ENCODE peak calls at places on chromosome 11, in nine cellular contexts. One of them, this sample, is unnamed.

GRCh38 chr11:117820516-117820915 is 4.0 kb downstream of the FXYD2 start:
- DNase-seq in HCT116: no peak
- DNase-seq in kidney: peak
- DNase-seq in AG09309: no peak
- DNase-seq in epithelial cell of esophagus: no peak
- DNase-seq in brain microvascular endothelial cell: no peak
- DNase-seq in pancreas: no peak
- DNase-seq in dorsolateral prefrontal cortex: no peak
- DNase-seq in IMR-90: no peak
- DNase-seq in this sample: no peak

GRCh38 chr11:44623321-44623715 is 57.9 kb downstream of the CD82 start:
- DNase-seq in kidney: no peak
- DNase-seq in IMR-90: no peak
- DNase-seq in HCT116: no peak
- DNase-seq in epithelial cell of esophagus: no peak
- DNase-seq in dorsolateral prefrontal cortex: no peak
- DNase-seq in AG09309: no peak
- DNase-seq in brain microvascular endothelial cell: no peak
- DNase-seq in pancreas: no peak
- DNase-seq in this sample: no peak

GRCh38 chr11:82790723-82791487 is 57.2 kb upstream of the FAM181B start:
- DNase-seq in epithelial cell of esophagus: no peak
- DNase-seq in pancreas: no peak
- DNase-seq in dorsolateral prefrontal cortex: no peak
- DNase-seq in HCT116: no peak
- DNase-seq in AG09309: no peak
- DNase-seq in kidney: no peak
- DNase-seq in brain microvascular endothelial cell: no peak
- DNase-seq in IMR-90: no peak
- DNase-seq in this sample: no peak

GRCh38 chr11:47551086-47551485 is 1.8 kb downstream of the CELF1 start:
- DNase-seq in epithelial cell of esophagus: peak
- DNase-seq in brain microvascular endothelial cell: no peak
- DNase-seq in IMR-90: peak
- DNase-seq in pancreas: no peak
- DNase-seq in HCT116: no peak
- DNase-seq in AG09309: no peak
- DNase-seq in dorsolateral prefrontal cortex: no peak
- DNase-seq in kidney: no peak
- DNase-seq in this sample: peak

GRCh38 chr11:120255519-120255866 is 15.6 kb downstream of the POU2F3 start:
- DNase-seq in dorsolateral prefrontal cortex: no peak
- DNase-seq in AG09309: no peak
- DNase-seq in HCT116: no peak
- DNase-seq in IMR-90: no peak
- DNase-seq in epithelial cell of esophagus: no peak
- DNase-seq in pancreas: no peak
- DNase-seq in brain microvascular endothelial cell: no peak
- DNase-seq in kidney: no peak
- DNase-seq in this sample: no peak

GRCh38 chr11:119149371-119150275 is 771 bp downstream of the ABCG4 start:
- DNase-seq in kidney: peak
- DNase-seq in HCT116: no peak
- DNase-seq in epithelial cell of esophagus: no peak
- DNase-seq in brain microvascular endothelial cell: no peak
- DNase-seq in AG09309: no peak
- DNase-seq in dorsolateral prefrontal cortex: no peak
- DNase-seq in pancreas: no peak
- DNase-seq in IMR-90: no peak
- DNase-seq in this sample: no peak

GRCh38 chr11:93073508-93074280 is 104.2 kb downstream of the MTNR1B start:
- DNase-seq in epithelial cell of esophagus: no peak
- DNase-seq in dorsolateral prefrontal cortex: no peak
- DNase-seq in AG09309: no peak
- DNase-seq in kidney: no peak
- DNase-seq in IMR-90: no peak
- DNase-seq in brain microvascular endothelial cell: no peak
- DNase-seq in pancreas: no peak
- DNase-seq in HCT116: no peak
- DNase-seq in this sample: no peak

GRCh38 chr11:110951609-110952008 is 239.4 kb upstream of the ARHGAP20 start:
- DNase-seq in dorsolateral prefrontal cortex: no peak
- DNase-seq in epithelial cell of esophagus: no peak
- DNase-seq in brain microvascular endothelial cell: no peak
- DNase-seq in HCT116: no peak
- DNase-seq in pancreas: no peak
- DNase-seq in IMR-90: no peak
- DNase-seq in AG09309: no peak
- DNase-seq in kidney: no peak
- DNase-seq in this sample: no peak

GRCh38 chr11:37967635-37968034 is 1369.6 kb upstream of the RAG2 start:
- DNase-seq in AG09309: no peak
- DNase-seq in epithelial cell of esophagus: no peak
- DNase-seq in IMR-90: no peak
- DNase-seq in dorsolateral prefrontal cortex: no peak
- DNase-seq in brain microvascular endothelial cell: no peak
- DNase-seq in HCT116: no peak
- DNase-seq in kidney: no peak
- DNase-seq in pancreas: no peak
- DNase-seq in this sample: no peak

GRCh38 chr11:86370922-86371614 is 3.6 kb upstream of the CCDC81 start:
- DNase-seq in HCT116: no peak
- DNase-seq in dorsolateral prefrontal cortex: no peak
- DNase-seq in brain microvascular endothelial cell: peak
- DNase-seq in AG09309: peak
- DNase-seq in IMR-90: peak
- DNase-seq in pancreas: no peak
- DNase-seq in kidney: no peak
- DNase-seq in epithelial cell of esophagus: peak
- DNase-seq in this sample: peak

GRCh38 chr11:23359297-23359696 is 499.0 kb upstream of the CCDC179 start:
- DNase-seq in brain microvascular endothelial cell: peak
- DNase-seq in pancreas: peak
- DNase-seq in IMR-90: peak
- DNase-seq in kidney: no peak
- DNase-seq in HCT116: no peak
- DNase-seq in AG09309: peak
- DNase-seq in dorsolateral prefrontal cortex: no peak
- DNase-seq in epithelial cell of esophagus: peak
- DNase-seq in this sample: peak

GRCh38 chr11:59212222-59212621 is 505 bp downstream of the MPEG1 start:
- DNase-seq in pancreas: no peak
- DNase-seq in epithelial cell of esophagus: no peak
- DNase-seq in brain microvascular endothelial cell: no peak
- DNase-seq in AG09309: no peak
- DNase-seq in IMR-90: no peak
- DNase-seq in HCT116: no peak
- DNase-seq in dorsolateral prefrontal cortex: no peak
- DNase-seq in kidney: no peak
- DNase-seq in this sample: no peak

GRCh38 chr11:10478574-10479550 is 23.8 kb downstream of the AMPD3 start:
- DNase-seq in epithelial cell of esophagus: no peak
- DNase-seq in pancreas: no peak
- DNase-seq in AG09309: no peak
- DNase-seq in dorsolateral prefrontal cortex: no peak
- DNase-seq in kidney: no peak
- DNase-seq in HCT116: no peak
- DNase-seq in brain microvascular endothelial cell: no peak
- DNase-seq in IMR-90: no peak
- DNase-seq in this sample: no peak

GRCh38 chr11:64959498-64959897 is 12.4 kb downstream of the MAJIN start:
- DNase-seq in IMR-90: no peak
- DNase-seq in HCT116: no peak
- DNase-seq in brain microvascular endothelial cell: no peak
- DNase-seq in kidney: no peak
- DNase-seq in AG09309: no peak
- DNase-seq in epithelial cell of esophagus: peak
- DNase-seq in pancreas: no peak
- DNase-seq in dorsolateral prefrontal cortex: no peak
- DNase-seq in this sample: peak

GRCh38 chr11:106395716-106396349 is 318.4 kb downstream of the AASDHPPT start:
- DNase-seq in AG09309: no peak
- DNase-seq in HCT116: peak
- DNase-seq in dorsolateral prefrontal cortex: no peak
- DNase-seq in pancreas: no peak
- DNase-seq in epithelial cell of esophagus: peak
- DNase-seq in kidney: no peak
- DNase-seq in brain microvascular endothelial cell: no peak
- DNase-seq in IMR-90: no peak
- DNase-seq in this sample: peak

GRCh38 chr11:68503281-68503687 is 42.7 kb downstream of the PPP6R3 start:
- DNase-seq in pancreas: no peak
- DNase-seq in epithelial cell of esophagus: no peak
- DNase-seq in kidney: no peak
- DNase-seq in IMR-90: peak
- DNase-seq in dorsolateral prefrontal cortex: no peak
- DNase-seq in AG09309: no peak
- DNase-seq in HCT116: no peak
- DNase-seq in brain microvascular endothelial cell: peak
- DNase-seq in this sample: peak

GRCh38 chr11:69686856-69687255 is 11.7 kb upstream of the LTO1 start:
- DNase-seq in epithelial cell of esophagus: peak
- DNase-seq in dorsolateral prefrontal cortex: no peak
- DNase-seq in HCT116: no peak
- DNase-seq in AG09309: no peak
- DNase-seq in IMR-90: no peak
- DNase-seq in kidney: no peak
- DNase-seq in pancreas: no peak
- DNase-seq in brain microvascular endothelial cell: no peak
- DNase-seq in this sample: no peak

GRCh38 chr11:94550513-94550912 is 6.8 kb downstream of the FUT4 start:
- DNase-seq in IMR-90: no peak
- DNase-seq in epithelial cell of esophagus: no peak
- DNase-seq in kidney: no peak
- DNase-seq in dorsolateral prefrontal cortex: no peak
- DNase-seq in pancreas: no peak
- DNase-seq in HCT116: no peak
- DNase-seq in brain microvascular endothelial cell: no peak
- DNase-seq in AG09309: no peak
- DNase-seq in this sample: no peak

GRCh38 chr11:64356498-64357411 is 2.2 kb upstream of the RPS6KA4 start:
- DNase-seq in HCT116: peak
- DNase-seq in brain microvascular endothelial cell: no peak
- DNase-seq in kidney: peak
- DNase-seq in epithelial cell of esophagus: peak
- DNase-seq in AG09309: no peak
- DNase-seq in pancreas: peak
- DNase-seq in dorsolateral prefrontal cortex: no peak
- DNase-seq in IMR-90: no peak
- DNase-seq in this sample: peak

DNA sequence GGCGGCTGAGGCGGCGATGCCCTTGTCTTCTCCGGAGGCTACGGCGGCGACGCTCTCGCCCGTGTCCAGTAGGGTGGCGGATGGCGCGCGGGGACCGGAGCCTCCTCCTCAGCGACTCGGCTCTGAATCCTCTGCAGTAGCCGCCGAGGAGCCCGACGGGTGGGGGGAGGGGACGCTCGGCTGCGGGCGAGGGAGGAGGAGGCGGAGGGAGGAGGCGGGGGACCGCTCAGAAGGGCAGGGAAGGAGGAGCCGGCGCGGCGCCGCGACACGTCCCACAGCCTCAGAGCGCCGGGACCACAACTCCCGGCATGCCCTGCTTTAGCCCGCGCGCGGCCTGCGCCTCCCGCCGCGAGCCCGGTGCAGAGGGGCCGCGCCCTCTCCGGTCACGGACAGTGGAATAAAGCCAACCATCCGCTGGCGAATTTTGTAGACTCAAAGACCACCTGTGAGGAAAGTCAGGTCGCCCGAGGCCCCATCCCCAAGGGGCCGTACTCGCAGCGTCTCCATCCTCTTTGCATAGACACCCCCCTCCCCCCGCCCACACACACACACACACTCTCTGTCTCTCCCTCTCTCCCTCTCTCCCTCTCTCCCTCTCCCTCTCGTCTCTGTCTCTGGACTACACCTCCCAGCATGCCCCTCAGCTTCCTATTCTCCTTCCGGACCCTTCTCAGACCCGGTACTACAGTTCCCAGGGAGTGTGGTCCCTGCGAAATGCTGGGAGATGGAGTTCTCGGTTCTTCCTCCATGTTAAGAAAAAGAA is at the start of gene FAM168A:
- DNase-seq in brain microvascular endothelial cell: peak
- DNase-seq in epithelial cell of esophagus: peak
- DNase-seq in dorsolateral prefrontal cortex: peak
- DNase-seq in AG09309: peak
- DNase-seq in kidney: peak
- DNase-seq in IMR-90: peak
- DNase-seq in pancreas: peak
- DNase-seq in HCT116: peak
- DNase-seq in this sample: peak
- TF ChIP-seq CTCF in brain microvascular endothelial cell: peak
- TF ChIP-seq CTCF in epithelial cell of esophagus: peak
- TF ChIP-seq CTCF in dorsolateral prefrontal cortex: peak
- TF ChIP-seq CTCF in AG09309: peak
- TF ChIP-seq CTCF in kidney: peak
- TF ChIP-seq CTCF in IMR-90: peak
- TF ChIP-seq CTCF in pancreas: peak
- TF ChIP-seq CTCF in HCT116: no peak
- TF ChIP-seq CTCF in this sample: no peak

GRCh38 chr11:28114116-28114515 is 5.9 kb downstream of the METTL15 start:
- DNase-seq in IMR-90: no peak
- DNase-seq in pancreas: no peak
- DNase-seq in kidney: no peak
- DNase-seq in epithelial cell of esophagus: no peak
- DNase-seq in dorsolateral prefrontal cortex: no peak
- DNase-seq in HCT116: no peak
- DNase-seq in brain microvascular endothelial cell: no peak
- DNase-seq in AG09309: no peak
- DNase-seq in this sample: no peak
- H3K4me3 ChIP-seq in IMR-90: no peak
- H3K4me3 ChIP-seq in pancreas: no peak
- H3K4me3 ChIP-seq in kidney: no peak
- H3K4me3 ChIP-seq in epithelial cell of esophagus: no peak
- H3K4me3 ChIP-seq in dorsolateral prefrontal cortex: no peak
- H3K4me3 ChIP-seq in HCT116: no peak
- H3K4me3 ChIP-seq in brain microvascular endothelial cell: no peak
- H3K4me3 ChIP-seq in AG09309: no peak
- H3K4me3 ChIP-seq in this sample: no peak

DNA sequence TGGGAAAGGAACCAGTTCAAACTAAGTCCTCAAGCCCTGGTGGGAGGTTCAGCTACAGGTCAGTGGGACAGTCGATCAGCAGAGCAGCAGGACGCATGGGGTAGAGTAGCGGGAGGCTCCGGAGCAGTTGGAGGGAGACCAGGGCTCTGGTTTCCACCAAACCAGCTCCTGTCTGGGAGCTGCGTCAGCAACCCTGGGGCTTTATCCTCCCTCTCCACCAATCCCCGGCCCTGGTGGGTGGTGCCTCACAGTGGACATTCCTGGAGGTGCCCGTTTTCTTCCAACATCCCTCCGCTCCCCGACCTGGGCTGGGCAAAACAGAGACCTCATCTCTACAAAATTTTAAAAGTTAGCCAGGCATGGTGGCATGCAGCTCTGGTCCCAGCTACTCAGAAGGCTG is 32.4 kb downstream of the ZNF195 start:
- DNase-seq in brain microvascular endothelial cell: no peak
- DNase-seq in AG09309: no peak
- DNase-seq in dorsolateral prefrontal cortex: no peak
- DNase-seq in epithelial cell of esophagus: no peak
- DNase-seq in pancreas: no peak
- DNase-seq in HCT116: no peak
- DNase-seq in kidney: no peak
- DNase-seq in IMR-90: no peak
- DNase-seq in this sample: no peak
- TF ChIP-seq CTCF in brain microvascular endothelial cell: no peak
- TF ChIP-seq CTCF in AG09309: no peak
- TF ChIP-seq CTCF in dorsolateral prefrontal cortex: no peak
- TF ChIP-seq CTCF in epithelial cell of esophagus: no peak
- TF ChIP-seq CTCF in pancreas: no peak
- TF ChIP-seq CTCF in HCT116: no peak
- TF ChIP-seq CTCF in kidney: no peak
- TF ChIP-seq CTCF in IMR-90: no peak
- TF ChIP-seq CTCF in this sample: no peak

GRCh38 chr11:2252018-2252417 is 18.4 kb downstream of the ASCL2 start:
- DNase-seq in pancreas: no peak
- DNase-seq in IMR-90: no peak
- DNase-seq in HCT116: no peak
- DNase-seq in kidney: no peak
- DNase-seq in AG09309: no peak
- DNase-seq in dorsolateral prefrontal cortex: no peak
- DNase-seq in brain microvascular endothelial cell: no peak
- DNase-seq in epithelial cell of esophagus: no peak
- DNase-seq in this sample: no peak
- H3K4me3 ChIP-seq in pancreas: no peak
- H3K4me3 ChIP-seq in IMR-90: no peak
- H3K4me3 ChIP-seq in HCT116: no peak
- H3K4me3 ChIP-seq in kidney: no peak
- H3K4me3 ChIP-seq in AG09309: no peak
- H3K4me3 ChIP-seq in dorsolateral prefrontal cortex: no peak
- H3K4me3 ChIP-seq in brain microvascular endothelial cell: no peak
- H3K4me3 ChIP-seq in epithelial cell of esophagus: no peak
- H3K4me3 ChIP-seq in this sample: no peak